ENCODE peak calls at places on chromosomes 2 and 18, in eight cellular contexts. A, J, F, M, R, L, G and X are unnamed samples.

GRCh38 chr2:28674713-28675068 is 76.9 kb upstream of the PPP1CB start:
- DNase-seq in A (no peak), J (no peak), F (no peak), M (no peak), R (no peak), L (no peak), G (no peak), X (no peak)

GRCh38 chr2:205786976-205787375 is 104.7 kb downstream of the NRP2 start:
- DNase-seq in A (no peak), J (no peak), F (no peak), M (no peak), R (no peak), L (no peak), G (no peak), X (no peak)

GRCh38 chr2:235433860-235434259 is 60.0 kb upstream of the AGAP1 start:
- DNase-seq in A (peak; percentile 52), J (no peak), F (peak; percentile 54), M (peak; percentile 5), R (no peak), L (peak; percentile 53), G (peak; percentile 94), X (peak; percentile 74)

GRCh38 chr2:178924817-178925216 is 117.6 kb upstream of the TTN start:
- DNase-seq in A (no peak), J (no peak), F (no peak), M (no peak), R (no peak), L (no peak), G (no peak), X (no peak)

GRCh38 chr18:62425465-62426190 is 97.2 kb upstream of the ZCCHC2 start:
- DNase-seq in A (peak; percentile 82), J (peak; percentile 91), F (peak; percentile 98), M (peak; percentile 92), R (peak; percentile 95), L (peak; percentile 99), G (peak; percentile 91), X (peak; percentile 78)

GRCh38 chr2:25041307-25041927 is 459 bp upstream of the EFR3B start:
- DNase-seq in A (peak; percentile 16), J (no peak), F (peak; percentile 31), M (peak; percentile 37), R (peak; percentile 32), L (peak; percentile 41), G (peak; percentile 58), X (peak; percentile 89)

GRCh38 chr2:45692566-45692965 is 41.1 kb downstream of the PRKCE start:
- DNase-seq in A (no peak), J (no peak), F (no peak), M (no peak), R (no peak), L (no peak), G (no peak), X (no peak)

GRCh38 chr18:45774065-45774521 is 50.1 kb downstream of the SLC14A1 start:
- DNase-seq in A (no peak), J (peak; percentile 65), F (peak; percentile 49), M (peak; percentile 61), R (peak; percentile 63), L (peak; percentile 61), G (no peak), X (no peak)

GRCh38 chr2:191617589-191617988 is 60.3 kb upstream of the NABP1 start:
- DNase-seq in A (no peak), J (no peak), F (no peak), M (no peak), R (no peak), L (no peak), G (no peak), X (no peak)

GRCh38 chr2:74778381-74779371 is 55.3 kb upstream of the HK2 start:
- DNase-seq in A (no peak), J (no peak), F (peak; percentile 17), M (no peak), R (no peak), L (peak; percentile 22), G (no peak), X (peak; percentile 54)

GRCh38 chr18:26190506-26190905 is 35.7 kb upstream of the TAF4B start:
- DNase-seq in A (no peak), J (peak; percentile 94), F (no peak), M (no peak), R (no peak), L (no peak), G (no peak), X (no peak)

GRCh38 chr2:239253264-239253663 is 147.6 kb downstream of the HDAC4 start:
- DNase-seq in A (no peak), J (no peak), F (no peak), M (no peak), R (no peak), L (no peak), G (no peak), X (no peak)

GRCh38 chr2:19667085-19667484 is 234.7 kb downstream of the TTC32 start:
- DNase-seq in A (no peak), J (no peak), F (peak; percentile 63), M (peak; percentile 22), R (peak; percentile 66), L (peak; percentile 72), G (no peak), X (no peak)

GRCh38 chr18:23243178-23243577 is 107.9 kb downstream of the CABLES1 start:
- DNase-seq in A (no peak), J (peak; percentile 66), F (no peak), M (no peak), R (no peak), L (no peak), G (no peak), X (no peak)

GRCh38 chr2:175009917-175010621 is 4.9 kb upstream of the CHN1 start:
- DNase-seq in A (no peak), J (no peak), F (no peak), M (no peak), R (no peak), L (no peak), G (no peak), X (no peak)
- H3K4me3 ChIP-seq in A (no peak overlapping the region), J (no peak overlapping the region), F (no peak overlapping the region), M (no peak overlapping the region), R (no peak overlapping the region), L (no peak overlapping the region), G (no peak overlapping the region), X (no peak overlapping the region)

DNA sequence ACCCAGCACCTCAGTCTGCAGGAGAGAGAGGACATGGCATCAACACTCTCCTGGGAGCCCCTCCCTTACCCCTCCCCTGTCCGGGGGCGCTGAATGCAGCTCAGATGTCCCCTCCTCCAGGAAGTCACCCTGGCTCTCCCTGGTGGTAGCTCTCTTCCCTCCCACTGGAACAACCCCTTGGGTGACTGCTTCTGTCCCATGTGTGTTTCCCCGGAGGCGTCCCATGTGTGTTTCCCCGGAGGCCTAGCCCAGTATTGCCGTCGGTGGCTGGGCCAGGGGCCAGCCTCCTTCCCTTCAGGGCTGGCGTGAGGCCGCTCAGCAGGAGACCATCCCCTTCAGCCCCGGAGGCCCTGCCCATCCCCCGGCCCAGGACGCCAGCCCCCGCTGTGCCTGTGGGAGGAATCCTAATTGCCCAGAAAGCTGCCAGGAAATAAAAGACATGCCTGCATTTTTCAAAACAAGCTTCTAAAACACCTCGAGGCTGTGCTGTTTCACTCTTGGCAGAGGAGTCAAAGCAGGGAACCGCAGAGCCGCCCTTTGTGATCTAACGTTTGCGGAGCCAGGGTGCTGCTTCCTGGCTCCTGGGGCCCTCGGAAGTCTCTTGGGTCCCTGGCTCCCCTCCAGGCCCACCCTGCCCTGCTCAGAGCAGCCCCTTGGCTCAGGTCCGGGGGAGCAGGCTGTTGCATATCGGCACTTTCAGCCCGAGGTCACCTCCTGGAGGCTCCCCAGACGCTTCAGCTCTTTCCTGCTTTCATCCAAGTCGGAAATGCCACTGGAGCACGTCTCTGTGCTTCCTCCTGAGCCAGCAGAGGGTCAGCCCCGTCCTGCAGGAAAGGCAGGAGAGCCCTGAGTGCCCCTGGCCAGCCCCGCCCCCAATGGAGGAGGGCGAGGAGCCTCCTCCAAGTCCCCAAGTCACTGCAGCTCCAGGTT is 11.4 kb downstream of the SNED1 start:
- DNase-seq in A (no peak), J (no peak), F (peak; percentile 82), M (peak; percentile 35), R (peak; percentile 96), L (peak; percentile 82), G (peak; percentile 68), X (peak; percentile 81)
- H3K4me3 ChIP-seq in A (no peak overlapping the region), J (no peak overlapping the region), F (peak overlapping the region; percentile 22), M (peak overlapping the region; percentile 38), R (no peak overlapping the region), L (peak overlapping the region; percentile 34), G (no peak overlapping the region), X (no peak overlapping the region)

GRCh38 chr2:196565106-196565505 is 74.4 kb upstream of the CCDC150 start:
- DNase-seq in A (no peak), J (no peak), F (no peak), M (no peak), R (no peak), L (no peak), G (no peak), X (no peak)
- H3K4me3 ChIP-seq in A (no peak overlapping the region), J (no peak overlapping the region), F (no peak overlapping the region), M (no peak overlapping the region), R (no peak overlapping the region), L (no peak overlapping the region), G (no peak overlapping the region), X (no peak overlapping the region)

DNA sequence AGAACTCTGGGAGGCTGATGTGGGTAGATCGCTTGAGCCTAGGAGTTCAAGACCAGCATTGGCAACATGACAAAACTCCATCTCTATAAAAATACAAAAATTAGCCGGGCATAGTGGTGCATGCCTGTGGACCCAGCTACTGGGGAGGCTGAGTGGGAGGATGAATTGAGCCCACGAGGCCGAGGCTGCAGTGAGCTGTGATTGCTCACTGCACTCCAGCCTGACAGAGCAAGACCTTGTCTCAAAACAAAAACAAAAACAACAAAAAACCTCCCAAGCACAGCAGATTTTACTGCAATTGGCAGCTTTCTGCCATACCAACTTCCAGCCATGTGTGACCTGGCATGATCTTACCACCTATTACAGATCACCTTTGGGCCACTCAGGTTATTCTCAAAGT is 57.7 kb upstream of the LRPPRC start:
- DNase-seq in A (no peak), J (peak; percentile 19), F (no peak), M (no peak), R (no peak), L (no peak), G (no peak), X (peak; percentile 68)
- H3K4me3 ChIP-seq in A (no peak overlapping the region), J (no peak overlapping the region), F (no peak overlapping the region), M (no peak overlapping the region), R (no peak overlapping the region), L (no peak overlapping the region), G (no peak overlapping the region), X (no peak overlapping the region)